ENCODE peak calls at places on chromosomes 12 and 14, in five cellular contexts. X, B, I, K and W are unnamed samples.
A peak's percentile ranks its signal among the peaks of the same experiment; 100 is the strongest.

GRCh38 chr14:89576960-89577359 is 159.9 kb upstream of the FOXN3 start:
- DNase-seq in X (no peak), B (no peak), I (no peak), K (no peak), W (no peak)

GRCh38 chr12:76688001-76688400 is 75.9 kb upstream of the ZDHHC17 start:
- DNase-seq in X (peak; percentile 17), B (peak; percentile 72), I (no peak), K (no peak), W (peak; percentile 25)

GRCh38 chr12:6285063-6285477 is 25.4 kb upstream of the PLEKHG6 start:
- DNase-seq in X (peak; percentile 55), B (peak; percentile 82), I (peak; percentile 41), K (peak; percentile 15), W (peak; percentile 90)

GRCh38 chr12:113468365-113469223 is 3.1 kb downstream of the LHX5 start:
- DNase-seq in X (no peak), B (no peak), I (no peak), K (no peak), W (no peak)

GRCh38 chr14:65290830-65291229 is 121.7 kb upstream of the FUT8 start:
- DNase-seq in X (peak; percentile 80), B (peak; percentile 84), I (peak; percentile 20), K (no peak), W (peak; percentile 84)

GRCh38 chr14:74425525-74426201 is 347 bp downstream of the SYNDIG1L start:
- DNase-seq in X (no peak), B (no peak), I (peak; percentile 52), K (no peak), W (peak; percentile 56)

GRCh38 chr14:101909371-101910096 is 54.8 kb upstream of the DYNC1H1 start:
- DNase-seq in X (no peak), B (no peak), I (no peak), K (no peak), W (no peak)

GRCh38 chr12:130164931-130165330 is 2.7 kb downstream of the FZD10 start:
- DNase-seq in X (no peak), B (no peak), I (no peak), K (no peak), W (no peak)

GRCh38 chr12:58204086-58204485 is 262.7 kb downstream of the ATP23 start:
- DNase-seq in X (peak; percentile 2), B (peak; percentile 74), I (no peak), K (no peak), W (no peak)

GRCh38 chr12:115163710-115164109 is 479.7 kb upstream of the TBX3 start:
- DNase-seq in X (no peak), B (no peak), I (no peak), K (no peak), W (no peak)

GRCh38 chr12:23611320-23611719 is 338.1 kb downstream of the SOX5 start:
- DNase-seq in X (no peak), B (peak; percentile 37), I (no peak), K (no peak), W (no peak)

GRCh38 chr14:31781578-31781977 is 220.4 kb downstream of the NUBPL start:
- DNase-seq in X (no peak), B (no peak), I (no peak), K (no peak), W (no peak)

GRCh38 chr14:37147310-37147875 is 25.0 kb downstream of the SLC25A21 start:
- DNase-seq in X (no peak), B (peak; percentile 54), I (no peak), K (no peak), W (no peak)

GRCh38 chr12:30417697-30418231 is 277.9 kb downstream of the IPO8 start:
- DNase-seq in X (peak; percentile 57), B (peak; percentile 74), I (no peak), K (no peak), W (peak; percentile 22)

GRCh38 chr14:75279153-75279738 is 618 bp downstream of the FOS start:
- DNase-seq in X (peak; percentile 49), B (peak; percentile 83), I (peak; percentile 43), K (peak; percentile 74), W (no peak)

GRCh38 chr14:105974902-105975301 is 448.5 kb downstream of the TMEM121 start:
- DNase-seq in X (no peak), B (no peak), I (peak; percentile 60), K (no peak), W (no peak)

GRCh38 chr12:48865141-48865440 is 579 bp downstream of the RND1 start:
- DNase-seq in X (no peak), B (no peak), I (peak; percentile 7), K (no peak), W (no peak)

GRCh38 chr12:82817368-82817767 is 130.7 kb downstream of the TMTC2 start:
- DNase-seq in X (no peak), B (peak; percentile 10), I (no peak), K (no peak), W (no peak)